ENCODE peak calls at places on chromosome 16, in nine cellular contexts. One of them, this sample, is unnamed.

GRCh38 chr16:65106792-65107191 is 15.1 kb downstream of the CDH11 start:
- DNase-seq in fibroblast of lung: peak; percentile 21
- DNase-seq in NCI-H2081: no peak
- DNase-seq in AG04449: no peak
- DNase-seq in activated CD8-positive, alpha-beta T cell treated with anti-CD3 and anti-CD28 coated beads, Interleukin-2, amount 10 ng/mL, durations not matched to agents 7 days and 5 days: no peak
- DNase-seq in activated naive CD4-positive, alpha-beta T cell treated with anti-CD3 and anti-CD28 coated beads, Interleukin-2, amount 50 U/mL, for 72 hours: no peak
- DNase-seq in T-cell: no peak
- DNase-seq in HTR-8/SVneo: no peak
- DNase-seq in fibroblast of the conjunctiva: no peak
- DNase-seq in this sample: no peak

GRCh38 chr16:23504453-23505179 is 5.7 kb downstream of the GGA2 start:
- DNase-seq in AG04449: peak; percentile 83
- DNase-seq in activated CD8-positive, alpha-beta T cell treated with anti-CD3 and anti-CD28 coated beads, Interleukin-2, amount 10 ng/mL, durations not matched to agents 7 days and 5 days: peak; percentile 84
- DNase-seq in NCI-H2081: peak; percentile 5
- DNase-seq in activated naive CD4-positive, alpha-beta T cell treated with anti-CD3 and anti-CD28 coated beads, Interleukin-2, amount 50 U/mL, for 72 hours: peak; percentile 86
- DNase-seq in T-cell: peak; percentile 56
- DNase-seq in HTR-8/SVneo: peak; percentile 71
- DNase-seq in fibroblast of the conjunctiva: peak; percentile 66
- DNase-seq in fibroblast of lung: peak; percentile 86
- DNase-seq in this sample: peak; percentile 77

GRCh38 chr16:84959045-84959576 is 52.2 kb downstream of the ZDHHC7 start:
- DNase-seq in T-cell: no peak
- DNase-seq in NCI-H2081: no peak
- DNase-seq in AG04449: no peak
- DNase-seq in HTR-8/SVneo: no peak
- DNase-seq in fibroblast of the conjunctiva: no peak
- DNase-seq in activated CD8-positive, alpha-beta T cell treated with anti-CD3 and anti-CD28 coated beads, Interleukin-2, amount 10 ng/mL, durations not matched to agents 7 days and 5 days: no peak
- DNase-seq in fibroblast of lung: no peak
- DNase-seq in activated naive CD4-positive, alpha-beta T cell treated with anti-CD3 and anti-CD28 coated beads, Interleukin-2, amount 50 U/mL, for 72 hours: no peak
- DNase-seq in this sample: no peak

GRCh38 chr16:87995644-87996043 is 44.4 kb downstream of the BANP start:
- DNase-seq in activated CD8-positive, alpha-beta T cell treated with anti-CD3 and anti-CD28 coated beads, Interleukin-2, amount 10 ng/mL, durations not matched to agents 7 days and 5 days: no peak
- DNase-seq in HTR-8/SVneo: no peak
- DNase-seq in T-cell: no peak
- DNase-seq in fibroblast of the conjunctiva: no peak
- DNase-seq in NCI-H2081: no peak
- DNase-seq in fibroblast of lung: no peak
- DNase-seq in AG04449: no peak
- DNase-seq in activated naive CD4-positive, alpha-beta T cell treated with anti-CD3 and anti-CD28 coated beads, Interleukin-2, amount 50 U/mL, for 72 hours: no peak
- DNase-seq in this sample: no peak

GRCh38 chr16:74724820-74725549 is 24.3 kb upstream of the MLKL start:
- DNase-seq in fibroblast of lung: peak; percentile 45
- DNase-seq in activated CD8-positive, alpha-beta T cell treated with anti-CD3 and anti-CD28 coated beads, Interleukin-2, amount 10 ng/mL, durations not matched to agents 7 days and 5 days: no peak
- DNase-seq in AG04449: peak; percentile 29
- DNase-seq in T-cell: no peak
- DNase-seq in HTR-8/SVneo: peak; percentile 86
- DNase-seq in fibroblast of the conjunctiva: peak; percentile 29
- DNase-seq in NCI-H2081: no peak
- DNase-seq in activated naive CD4-positive, alpha-beta T cell treated with anti-CD3 and anti-CD28 coated beads, Interleukin-2, amount 50 U/mL, for 72 hours: no peak
- DNase-seq in this sample: no peak

GRCh38 chr16:65770752-65771151 is 595.7 kb upstream of the CDH5 start:
- DNase-seq in fibroblast of the conjunctiva: no peak
- DNase-seq in NCI-H2081: no peak
- DNase-seq in activated naive CD4-positive, alpha-beta T cell treated with anti-CD3 and anti-CD28 coated beads, Interleukin-2, amount 50 U/mL, for 72 hours: no peak
- DNase-seq in HTR-8/SVneo: no peak
- DNase-seq in T-cell: no peak
- DNase-seq in fibroblast of lung: no peak
- DNase-seq in activated CD8-positive, alpha-beta T cell treated with anti-CD3 and anti-CD28 coated beads, Interleukin-2, amount 10 ng/mL, durations not matched to agents 7 days and 5 days: no peak
- DNase-seq in AG04449: no peak
- DNase-seq in this sample: no peak

GRCh38 chr16:73371584-73372319 is 323.8 kb upstream of the ZFHX3 start:
- DNase-seq in fibroblast of the conjunctiva: no peak
- DNase-seq in AG04449: no peak
- DNase-seq in NCI-H2081: no peak
- DNase-seq in fibroblast of lung: no peak
- DNase-seq in HTR-8/SVneo: no peak
- DNase-seq in activated CD8-positive, alpha-beta T cell treated with anti-CD3 and anti-CD28 coated beads, Interleukin-2, amount 10 ng/mL, durations not matched to agents 7 days and 5 days: no peak
- DNase-seq in activated naive CD4-positive, alpha-beta T cell treated with anti-CD3 and anti-CD28 coated beads, Interleukin-2, amount 50 U/mL, for 72 hours: no peak
- DNase-seq in T-cell: no peak
- DNase-seq in this sample: no peak

GRCh38 chr16:87080571-87081167 is 236.5 kb downstream of the C16orf95 start:
- DNase-seq in activated naive CD4-positive, alpha-beta T cell treated with anti-CD3 and anti-CD28 coated beads, Interleukin-2, amount 50 U/mL, for 72 hours: no peak
- DNase-seq in fibroblast of the conjunctiva: no peak
- DNase-seq in HTR-8/SVneo: no peak
- DNase-seq in fibroblast of lung: no peak
- DNase-seq in T-cell: no peak
- DNase-seq in activated CD8-positive, alpha-beta T cell treated with anti-CD3 and anti-CD28 coated beads, Interleukin-2, amount 10 ng/mL, durations not matched to agents 7 days and 5 days: no peak
- DNase-seq in NCI-H2081: no peak
- DNase-seq in AG04449: no peak
- DNase-seq in this sample: no peak

GRCh38 chr16:57938936-57939871 is 31.7 kb downstream of the CNGB1 start:
- DNase-seq in AG04449: peak; percentile 5
- DNase-seq in activated naive CD4-positive, alpha-beta T cell treated with anti-CD3 and anti-CD28 coated beads, Interleukin-2, amount 50 U/mL, for 72 hours: no peak
- DNase-seq in T-cell: no peak
- DNase-seq in HTR-8/SVneo: no peak
- DNase-seq in fibroblast of lung: peak; percentile 65
- DNase-seq in fibroblast of the conjunctiva: peak; percentile 53
- DNase-seq in activated CD8-positive, alpha-beta T cell treated with anti-CD3 and anti-CD28 coated beads, Interleukin-2, amount 10 ng/mL, durations not matched to agents 7 days and 5 days: no peak
- DNase-seq in NCI-H2081: no peak
- DNase-seq in this sample: no peak

GRCh38 chr16:69077251-69077650 is 28.2 kb upstream of the HAS3 start:
- DNase-seq in AG04449: no peak
- DNase-seq in NCI-H2081: no peak
- DNase-seq in T-cell: no peak
- DNase-seq in activated naive CD4-positive, alpha-beta T cell treated with anti-CD3 and anti-CD28 coated beads, Interleukin-2, amount 50 U/mL, for 72 hours: no peak
- DNase-seq in fibroblast of the conjunctiva: no peak
- DNase-seq in HTR-8/SVneo: no peak
- DNase-seq in activated CD8-positive, alpha-beta T cell treated with anti-CD3 and anti-CD28 coated beads, Interleukin-2, amount 10 ng/mL, durations not matched to agents 7 days and 5 days: no peak
- DNase-seq in fibroblast of lung: no peak
- DNase-seq in this sample: no peak

GRCh38 chr16:685967-686366 is 1.8 kb upstream of the JMJD8 start:
- DNase-seq in AG04449: no peak
- DNase-seq in T-cell: no peak
- DNase-seq in fibroblast of lung: peak; percentile 30
- DNase-seq in activated naive CD4-positive, alpha-beta T cell treated with anti-CD3 and anti-CD28 coated beads, Interleukin-2, amount 50 U/mL, for 72 hours: peak; percentile 56
- DNase-seq in activated CD8-positive, alpha-beta T cell treated with anti-CD3 and anti-CD28 coated beads, Interleukin-2, amount 10 ng/mL, durations not matched to agents 7 days and 5 days: no peak
- DNase-seq in HTR-8/SVneo: no peak
- DNase-seq in fibroblast of the conjunctiva: no peak
- DNase-seq in NCI-H2081: peak; percentile 55
- DNase-seq in this sample: no peak

GRCh38 chr16:356756-357155 is 4.2 kb upstream of the AXIN1 start:
- DNase-seq in fibroblast of the conjunctiva: no peak
- DNase-seq in activated naive CD4-positive, alpha-beta T cell treated with anti-CD3 and anti-CD28 coated beads, Interleukin-2, amount 50 U/mL, for 72 hours: no peak
- DNase-seq in fibroblast of lung: no peak
- DNase-seq in activated CD8-positive, alpha-beta T cell treated with anti-CD3 and anti-CD28 coated beads, Interleukin-2, amount 10 ng/mL, durations not matched to agents 7 days and 5 days: no peak
- DNase-seq in NCI-H2081: no peak
- DNase-seq in T-cell: no peak
- DNase-seq in HTR-8/SVneo: no peak
- DNase-seq in AG04449: no peak
- DNase-seq in this sample: no peak

GRCh38 chr16:27924411-27925118 is 138.9 kb downstream of the GSG1L start:
- DNase-seq in activated naive CD4-positive, alpha-beta T cell treated with anti-CD3 and anti-CD28 coated beads, Interleukin-2, amount 50 U/mL, for 72 hours: no peak
- DNase-seq in NCI-H2081: no peak
- DNase-seq in T-cell: no peak
- DNase-seq in fibroblast of the conjunctiva: no peak
- DNase-seq in AG04449: no peak
- DNase-seq in HTR-8/SVneo: no peak
- DNase-seq in activated CD8-positive, alpha-beta T cell treated with anti-CD3 and anti-CD28 coated beads, Interleukin-2, amount 10 ng/mL, durations not matched to agents 7 days and 5 days: no peak
- DNase-seq in fibroblast of lung: no peak
- DNase-seq in this sample: no peak

GRCh38 chr16:79697562-79698112 is 97.1 kb upstream of the MAF start:
- DNase-seq in fibroblast of lung: no peak
- DNase-seq in activated naive CD4-positive, alpha-beta T cell treated with anti-CD3 and anti-CD28 coated beads, Interleukin-2, amount 50 U/mL, for 72 hours: no peak
- DNase-seq in AG04449: no peak
- DNase-seq in HTR-8/SVneo: no peak
- DNase-seq in NCI-H2081: no peak
- DNase-seq in fibroblast of the conjunctiva: no peak
- DNase-seq in T-cell: no peak
- DNase-seq in activated CD8-positive, alpha-beta T cell treated with anti-CD3 and anti-CD28 coated beads, Interleukin-2, amount 10 ng/mL, durations not matched to agents 7 days and 5 days: no peak
- DNase-seq in this sample: no peak

GRCh38 chr16:30377812-30378235 is 3.2 kb downstream of the MYL11 start:
- DNase-seq in fibroblast of lung: peak; percentile 92
- DNase-seq in NCI-H2081: peak; percentile 75
- DNase-seq in activated CD8-positive, alpha-beta T cell treated with anti-CD3 and anti-CD28 coated beads, Interleukin-2, amount 10 ng/mL, durations not matched to agents 7 days and 5 days: peak; percentile 90
- DNase-seq in activated naive CD4-positive, alpha-beta T cell treated with anti-CD3 and anti-CD28 coated beads, Interleukin-2, amount 50 U/mL, for 72 hours: peak; percentile 90
- DNase-seq in T-cell: peak; percentile 85
- DNase-seq in HTR-8/SVneo: peak; percentile 87
- DNase-seq in fibroblast of the conjunctiva: peak; percentile 80
- DNase-seq in AG04449: no peak
- DNase-seq in this sample: peak; percentile 79

GRCh38 chr16:50509521-50510341 is 38.5 kb upstream of the NKD1 start:
- DNase-seq in NCI-H2081: no peak
- DNase-seq in fibroblast of lung: peak; percentile 10
- DNase-seq in activated CD8-positive, alpha-beta T cell treated with anti-CD3 and anti-CD28 coated beads, Interleukin-2, amount 10 ng/mL, durations not matched to agents 7 days and 5 days: peak; percentile 45
- DNase-seq in fibroblast of the conjunctiva: no peak
- DNase-seq in T-cell: peak; percentile 8
- DNase-seq in AG04449: no peak
- DNase-seq in activated naive CD4-positive, alpha-beta T cell treated with anti-CD3 and anti-CD28 coated beads, Interleukin-2, amount 50 U/mL, for 72 hours: no peak
- DNase-seq in HTR-8/SVneo: no peak
- DNase-seq in this sample: no peak

GRCh38 chr16:57775661-57776469 is 26.4 kb downstream of the KIFC3 start:
- DNase-seq in fibroblast of lung: peak; percentile 42
- DNase-seq in activated CD8-positive, alpha-beta T cell treated with anti-CD3 and anti-CD28 coated beads, Interleukin-2, amount 10 ng/mL, durations not matched to agents 7 days and 5 days: no peak
- DNase-seq in HTR-8/SVneo: no peak
- DNase-seq in NCI-H2081: peak; percentile 22
- DNase-seq in fibroblast of the conjunctiva: no peak
- DNase-seq in AG04449: no peak
- DNase-seq in activated naive CD4-positive, alpha-beta T cell treated with anti-CD3 and anti-CD28 coated beads, Interleukin-2, amount 50 U/mL, for 72 hours: no peak
- DNase-seq in T-cell: no peak
- DNase-seq in this sample: no peak

GRCh38 chr16:85819711-85820110 is 20.2 kb downstream of the COX4I1 start:
- DNase-seq in fibroblast of the conjunctiva: no peak
- DNase-seq in AG04449: no peak
- DNase-seq in NCI-H2081: no peak
- DNase-seq in T-cell: no peak
- DNase-seq in activated naive CD4-positive, alpha-beta T cell treated with anti-CD3 and anti-CD28 coated beads, Interleukin-2, amount 50 U/mL, for 72 hours: no peak
- DNase-seq in activated CD8-positive, alpha-beta T cell treated with anti-CD3 and anti-CD28 coated beads, Interleukin-2, amount 10 ng/mL, durations not matched to agents 7 days and 5 days: no peak
- DNase-seq in fibroblast of lung: peak; percentile 17
- DNase-seq in HTR-8/SVneo: no peak
- DNase-seq in this sample: no peak

GRCh38 chr16:2244301-2244700 is 7.1 kb downstream of the ECI1 start:
- DNase-seq in AG04449: no peak
- DNase-seq in fibroblast of the conjunctiva: no peak
- DNase-seq in fibroblast of lung: no peak
- DNase-seq in HTR-8/SVneo: no peak
- DNase-seq in activated naive CD4-positive, alpha-beta T cell treated with anti-CD3 and anti-CD28 coated beads, Interleukin-2, amount 50 U/mL, for 72 hours: no peak
- DNase-seq in NCI-H2081: no peak
- DNase-seq in activated CD8-positive, alpha-beta T cell treated with anti-CD3 and anti-CD28 coated beads, Interleukin-2, amount 10 ng/mL, durations not matched to agents 7 days and 5 days: no peak
- DNase-seq in T-cell: no peak
- DNase-seq in this sample: no peak

GRCh38 chr16:80792031-80792430 is 12.4 kb downstream of the CDYL2 start:
- DNase-seq in T-cell: no peak
- DNase-seq in fibroblast of the conjunctiva: no peak
- DNase-seq in activated CD8-positive, alpha-beta T cell treated with anti-CD3 and anti-CD28 coated beads, Interleukin-2, amount 10 ng/mL, durations not matched to agents 7 days and 5 days: no peak
- DNase-seq in fibroblast of lung: peak; percentile 6
- DNase-seq in activated naive CD4-positive, alpha-beta T cell treated with anti-CD3 and anti-CD28 coated beads, Interleukin-2, amount 50 U/mL, for 72 hours: no peak
- DNase-seq in AG04449: no peak
- DNase-seq in HTR-8/SVneo: no peak
- DNase-seq in NCI-H2081: no peak
- DNase-seq in this sample: no peak